ENCODE peak calls at places on chromosomes 11 and 22, in six cellular contexts. Y, A, D, S, P and V are unnamed samples.

GRCh38 chr11:118895093-118896039 is 11.7 kb downstream of the CXCR5 start:
- DNase-seq in S (peak; percentile 40), D (no peak), P (no peak), A (no peak), Y (no peak), V (no peak)

GRCh38 chr11:91104237-91104636 is 881.4 kb upstream of the CHORDC1 start:
- DNase-seq in S (no peak), Y (no peak), A (no peak), D (no peak), P (peak; percentile 15), V (peak; percentile 11)

GRCh38 chr11:132792341-132793140 is 739.8 kb downstream of the OPCML start:
- DNase-seq in S (no peak), P (no peak), A (no peak), Y (no peak), D (no peak), V (no peak)

GRCh38 chr11:798093-798713 is at the start of gene SLC25A22:
- DNase-seq in P (peak; percentile 80), S (peak; percentile 86), A (no peak), Y (no peak), D (no peak), V (peak; percentile 62)

GRCh38 chr11:59754494-59754858 is 700 bp upstream of the STX3 start:
- DNase-seq in Y (no peak), P (peak; percentile 21), S (peak; percentile 23), D (no peak), A (no peak), V (no peak)

GRCh38 chr11:37973926-37974325 is 1375.9 kb upstream of the RAG2 start:
- DNase-seq in Y (no peak), D (no peak), P (no peak), S (no peak), A (no peak), V (no peak)

GRCh38 chr11:48005878-48006277 is 25.5 kb downstream of the PTPRJ start:
- DNase-seq in A (no peak), P (no peak), S (no peak), D (no peak), Y (no peak), V (no peak)

GRCh38 chr22:38850399-38850798 is 6.6 kb upstream of the NPTXR start:
- DNase-seq in S (no peak), Y (no peak), D (no peak), P (no peak), A (no peak), V (no peak)

GRCh38 chr22:46894851-46895640 is 132.6 kb downstream of the TBC1D22A start:
- DNase-seq in D (no peak), P (no peak), A (no peak), Y (no peak), S (no peak), V (no peak)

GRCh38 chr11:65366340-65366773 is 11.8 kb downstream of the TIGD3 start:
- DNase-seq in S (no peak), D (peak; percentile 67), Y (peak; percentile 55), A (no peak), P (peak; percentile 55), V (peak; percentile 85)

GRCh38 chr11:129992161-129992944 is 10.3 kb downstream of the PRDM10 start:
- DNase-seq in Y (no peak), D (peak; percentile 48), S (no peak), P (peak; percentile 5), A (no peak), V (peak; percentile 31)

GRCh38 chr11:55966391-55966790 is 3.4 kb downstream of the OR10AG1 start:
- DNase-seq in S (no peak), P (no peak), Y (no peak), D (no peak), A (no peak), V (no peak)

DNA sequence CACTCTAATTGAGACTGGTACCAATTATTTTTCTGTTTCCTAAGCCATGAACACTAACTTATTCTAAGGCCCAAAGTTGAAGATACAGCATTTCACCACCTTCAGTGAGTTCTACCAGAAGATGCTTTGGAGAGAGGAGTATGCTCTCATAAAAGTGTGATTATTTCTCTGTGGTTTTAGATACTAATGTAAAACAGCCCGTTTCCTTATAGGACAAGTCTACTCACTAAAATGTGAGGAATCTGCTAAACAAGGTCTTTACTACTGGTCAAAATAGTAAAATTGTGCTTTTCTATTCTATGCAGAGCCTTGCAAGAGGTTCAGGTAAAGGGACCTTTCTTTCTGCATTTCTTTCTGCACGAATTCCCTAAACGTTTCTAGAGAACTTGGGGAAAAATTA is 2.4 kb downstream of the LGR4 start:
- DNase-seq in D (no peak), A (no peak), S (no peak), Y (no peak), P (no peak), V (no peak)
- H3K4me3 ChIP-seq in D (no peak overlapping the region), A (peak overlapping the region; percentile 98), S (peak overlapping the region; percentile 8), Y (no peak overlapping the region), P (peak overlapping the region; percentile 92), V (peak overlapping the region; percentile 76)

GRCh38 chr11:77074626-77075221 is 8.0 kb downstream of the CAPN5 start:
- DNase-seq in A (peak; percentile 42), Y (no peak), S (peak; percentile 31), P (no peak), D (no peak), V (peak; percentile 13)

GRCh38 chr11:77074205-77074604 is 7.4 kb downstream of the CAPN5 start:
- DNase-seq in D (no peak), A (peak; percentile 45), S (peak; percentile 47), Y (no peak), P (peak; percentile 48), V (no peak)

GRCh38 chr11:77072851-77073327 is 6.1 kb downstream of the CAPN5 start:
- DNase-seq in Y (no peak), S (no peak), D (no peak), P (no peak), A (no peak), V (no peak)

GRCh38 chr11:77071671-77072605 is 5.2 kb downstream of the CAPN5 start:
- DNase-seq in D (no peak), S (peak; percentile 36), Y (no peak), A (peak; percentile 49), P (no peak), V (peak; percentile 15)

DNA sequence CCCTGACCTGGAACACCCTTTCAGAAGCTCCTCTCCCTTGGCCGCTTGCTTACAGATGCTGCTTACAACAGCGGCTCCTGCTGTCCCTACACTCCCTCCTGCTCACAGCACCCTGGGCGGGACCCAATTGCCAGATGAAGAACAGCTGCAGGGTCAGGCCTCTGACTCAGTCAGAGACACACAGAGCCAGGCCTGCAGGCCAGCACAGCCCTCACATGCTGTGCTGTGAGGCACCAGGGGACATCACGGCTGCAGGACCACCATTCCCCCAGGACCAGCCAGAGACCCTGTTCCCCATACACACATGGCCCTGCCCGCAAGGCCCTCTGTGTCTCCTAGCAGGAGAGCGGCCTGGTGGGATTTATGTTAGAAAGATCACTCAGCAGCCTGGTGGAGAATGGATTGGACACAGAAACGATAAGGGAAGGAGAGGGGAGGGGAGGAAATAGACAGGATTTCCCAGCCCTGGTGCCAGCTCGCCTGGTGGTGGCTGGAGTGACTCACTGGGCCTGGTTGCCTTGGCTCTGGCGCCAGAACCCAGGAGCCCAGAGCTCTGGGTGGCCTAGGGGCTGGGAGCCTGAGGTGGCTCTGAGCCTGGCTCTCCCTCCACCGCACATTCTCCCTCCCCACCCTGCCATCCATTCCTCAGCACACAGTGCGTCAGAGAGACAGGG is 6.7 kb downstream of the CAPN5 start:
- DNase-seq in P (peak; percentile 75), Y (peak; percentile 79), S (peak; percentile 92), A (peak; percentile 92), D (peak; percentile 36), V (peak; percentile 95)
- TF ChIP-seq CTCF in P (no peak), Y (peak; percentile 69), S (peak; percentile 78), A (peak; percentile 11), D (peak; percentile 9), V (peak; percentile 77)

DNA sequence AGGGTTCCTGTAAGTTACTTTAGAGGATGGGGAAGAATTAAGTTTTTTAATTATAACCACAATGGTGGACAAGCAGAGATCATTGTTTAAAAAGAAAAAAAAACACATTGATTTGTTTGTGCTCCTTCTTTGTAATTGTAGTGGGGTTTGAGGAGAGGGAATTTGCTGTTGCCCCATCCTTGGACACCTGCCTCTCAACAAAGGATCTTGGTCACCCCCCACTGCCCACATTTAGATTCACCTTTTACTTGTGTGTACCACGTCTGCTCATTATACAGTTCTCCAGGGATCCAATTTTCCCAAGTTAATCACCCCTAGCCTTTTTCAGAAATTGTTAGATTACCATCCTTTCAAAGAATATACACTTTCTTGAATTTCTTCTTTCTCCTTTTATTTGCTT is 53.0 kb downstream of the DNAJC24 start:
- DNase-seq in S (no peak), Y (no peak), P (no peak), D (no peak), A (no peak), V (no peak)
- H3K4me3 ChIP-seq in S (no peak overlapping the region), Y (no peak overlapping the region), P (no peak overlapping the region), D (no peak overlapping the region), A (no peak overlapping the region), V (no peak overlapping the region)

GRCh38 chr22:36569999-36570398 is 41.0 kb upstream of the EIF3D start:
- DNase-seq in P (no peak), S (no peak), D (peak; percentile 33), A (no peak), Y (no peak), V (peak; percentile 55)
- TF ChIP-seq CTCF in P (no peak), S (no peak), D (peak; percentile 25), A (no peak), Y (peak; percentile 65), V (peak; percentile 50)

GRCh38 chr11:67371549-67372231 is 1.7 kb downstream of the CLCF1 start:
- DNase-seq in Y (no peak), D (no peak), S (no peak), P (no peak), A (no peak), V (peak; percentile 59)

GRCh38 chr11:67372232-67372992 is 986 bp downstream of the CLCF1 start:
- DNase-seq in Y (no peak), A (no peak), S (peak; percentile 66), D (no peak), P (peak; percentile 56), V (no peak)

GRCh38 chr11:67370351-67371076 is 2.9 kb downstream of the CLCF1 start:
- DNase-seq in A (no peak), P (no peak), D (no peak), Y (no peak), S (no peak), V (no peak)

GRCh38 chr11:67369801-67370284 is 3.6 kb downstream of the CLCF1 start:
- DNase-seq in A (no peak), Y (no peak), P (no peak), S (no peak), D (no peak), V (no peak)

GRCh38 chr11:67371199-67371548 is 2.2 kb downstream of the CLCF1 start:
- DNase-seq in S (no peak), A (no peak), D (no peak), Y (no peak), P (no peak), V (no peak)
- H3K4me3 ChIP-seq in S (no peak overlapping the region), A (peak overlapping the region; percentile 93), D (no peak overlapping the region), Y (peak overlapping the region; percentile 85), P (peak overlapping the region; percentile 87), V (peak overlapping the region; percentile 73)

GRCh38 chr11:64000026-64000739 is 13.9 kb downstream of the OTUB1 start:
- DNase-seq in A (no peak), Y (peak; percentile 11), D (no peak), S (peak; percentile 81), P (no peak), V (peak; percentile 66)

GRCh38 chr11:63998558-63999348 is 12.5 kb downstream of the OTUB1 start:
- DNase-seq in P (no peak), Y (no peak), A (no peak), D (no peak), S (no peak), V (no peak)

GRCh38 chr11:63999349-64000025 is 13.2 kb downstream of the OTUB1 start:
- DNase-seq in D (no peak), P (no peak), A (peak; percentile 86), Y (no peak), S (peak; percentile 69), V (no peak)

GRCh38 chr11:64001552-64002427 is 15.6 kb downstream of the OTUB1 start:
- DNase-seq in P (no peak), S (peak; percentile 58), Y (no peak), A (no peak), D (no peak), V (no peak)

GRCh38 chr11:64000740-64001514 is 14.7 kb downstream of the OTUB1 start:
- DNase-seq in Y (no peak), A (no peak), P (no peak), D (no peak), S (peak; percentile 43), V (no peak)
- TF ChIP-seq CTCF in Y (no peak), A (no peak), P (no peak), D (no peak), S (peak; percentile 1), V (no peak)